ENCODE peak calls at places on chromosomes 13 and 19, in seven cellular contexts. B is heart right ventricle, P is A673, M is Caco-2, R is left ventricle myocardium inferior, L is hepatocyte, W is cardiac muscle cell. T is an unnamed sample.
A peak's percentile ranks its signal among the peaks of the same experiment; 100 is the strongest.

GRCh38 chr19:16868423-16869130 is 20.2 kb upstream of the F2RL3 start:
- DNase-seq in W (no peak), B (no peak), R (no peak), P (no peak), L (no peak), M (no peak), T (no peak)

GRCh38 chr19:44850641-44851109 is 4.6 kb downstream of the NECTIN2 start:
- DNase-seq in B (no peak), W (no peak), M (no peak), L (no peak), R (peak; percentile 35), P (no peak), T (no peak)

GRCh38 chr13:89726690-89727435 is 1620.6 kb upstream of the MIR17HG start:
- DNase-seq in M (no peak), L (no peak), W (peak; percentile 10), P (peak; percentile 17), B (no peak), R (no peak), T (no peak)

GRCh38 chr13:40238761-40239160 is 427.7 kb downstream of the FOXO1 start:
- DNase-seq in B (no peak), L (no peak), R (no peak), W (no peak), P (no peak), M (no peak), T (no peak)

GRCh38 chr19:48127561-48127960 is 16.9 kb upstream of the PLA2G4C start:
- DNase-seq in L (no peak), P (no peak), R (no peak), M (no peak), B (no peak), W (no peak), T (no peak)

GRCh38 chr13:22915442-22916082 is 265.2 kb upstream of the SGCG start:
- DNase-seq in W (peak; percentile 71), L (peak; percentile 77), P (peak; percentile 40), M (peak; percentile 14), B (peak; percentile 64), R (peak; percentile 38), T (peak; percentile 38)

GRCh38 chr13:43245374-43245964 is 222.1 kb downstream of the DNAJC15 start:
- DNase-seq in R (no peak), B (no peak), M (no peak), P (no peak), L (no peak), W (peak; percentile 58), T (no peak)

GRCh38 chr13:104106705-104107393 is 1040.6 kb upstream of the SLC10A2 start:
- DNase-seq in B (no peak), P (no peak), R (no peak), W (peak; percentile 77), L (no peak), M (no peak), T (no peak)

GRCh38 chr13:50274181-50274580 is 258.9 kb downstream of the KCNRG start:
- DNase-seq in R (no peak), W (no peak), B (no peak), P (no peak), M (no peak), L (no peak), T (no peak)

GRCh38 chr13:96792736-96793444 is 201.4 kb downstream of the OXGR1 start:
- DNase-seq in W (peak; percentile 2), P (no peak), R (no peak), L (no peak), M (no peak), B (no peak), T (no peak)

GRCh38 chr19:11194657-11195056 is 2.7 kb downstream of the KANK2 start:
- DNase-seq in P (no peak), R (no peak), W (peak; percentile 50), M (no peak), L (peak; percentile 68), B (peak; percentile 29), T (no peak)

GRCh38 chr19:11191934-11192333 is 5.4 kb downstream of the KANK2 start:
- DNase-seq in M (no peak), W (no peak), B (no peak), P (no peak), L (no peak), R (no peak), T (no peak)

GRCh38 chr19:11194173-11194572 is 3.2 kb downstream of the KANK2 start:
- DNase-seq in L (no peak), W (no peak), M (no peak), B (no peak), R (no peak), P (no peak), T (no peak)

GRCh38 chr19:11195169-11195568 is 2.2 kb downstream of the KANK2 start:
- DNase-seq in P (no peak), B (peak; percentile 52), W (no peak), M (no peak), L (no peak), R (peak; percentile 51), T (no peak)

DNA sequence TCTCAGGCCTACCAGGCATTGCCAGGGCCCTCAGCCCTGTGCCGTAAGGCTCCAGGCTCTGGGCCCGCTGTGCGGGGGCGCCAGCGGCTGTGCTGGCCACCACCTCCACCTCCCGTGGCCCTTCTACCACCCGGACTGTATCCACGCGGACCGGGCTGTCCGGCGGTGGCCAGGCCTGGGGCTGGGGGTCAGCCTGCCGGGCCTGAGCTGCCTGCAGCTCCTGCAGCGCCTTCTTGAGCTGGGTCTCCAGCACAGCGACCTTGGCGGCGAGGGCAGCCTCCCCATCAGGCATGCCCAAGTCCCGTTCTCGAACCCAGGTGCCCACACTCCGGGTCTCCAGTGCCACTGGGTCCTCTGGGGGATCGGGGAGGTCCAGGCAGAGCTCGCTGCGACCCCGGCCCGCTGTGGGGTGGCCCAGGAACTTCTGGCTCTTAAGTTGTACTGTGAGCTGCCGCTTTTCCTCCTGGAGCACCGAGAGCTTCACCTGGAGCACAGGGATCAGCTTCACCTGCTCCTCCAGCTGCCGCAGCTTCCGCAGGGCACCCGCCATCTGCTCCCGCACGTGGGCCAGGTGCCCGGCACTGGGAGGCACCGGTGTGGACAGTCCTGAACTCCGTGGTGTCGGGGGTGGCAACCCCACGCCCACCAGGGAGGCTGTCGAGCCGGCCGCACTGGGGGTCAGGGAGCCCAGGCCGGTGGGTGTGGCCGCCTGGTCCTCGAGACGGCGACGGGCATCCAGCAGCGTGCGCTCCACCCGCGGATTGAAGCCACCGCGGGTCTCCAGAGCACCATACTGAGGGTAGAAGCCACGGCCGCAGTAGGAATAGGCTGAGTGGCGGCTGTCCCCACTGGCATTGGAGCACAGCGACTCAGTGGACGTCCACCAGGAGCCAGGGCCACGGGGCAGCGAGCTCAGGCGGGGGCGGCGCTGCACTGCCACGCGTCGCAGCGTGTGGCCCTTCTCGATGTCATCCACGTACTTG is 4.1 kb downstream of the KANK2 start:
- DNase-seq in P (no peak), R (no peak), M (no peak), B (no peak), L (no peak), W (no peak), T (no peak)
- H3K4me1 ChIP-seq in P (peaks cover 26% of the 10 kb centered on the region), R (peaks cover 98% of the 10 kb centered on the region), M (no peaks in the 10 kb centered on the region), B (peaks cover 90% of the 10 kb centered on the region), L (peaks cover 30% of the 10 kb centered on the region), W (no peaks in the 10 kb centered on the region), T (peaks cover 72% of the 10 kb centered on the region)

DNA sequence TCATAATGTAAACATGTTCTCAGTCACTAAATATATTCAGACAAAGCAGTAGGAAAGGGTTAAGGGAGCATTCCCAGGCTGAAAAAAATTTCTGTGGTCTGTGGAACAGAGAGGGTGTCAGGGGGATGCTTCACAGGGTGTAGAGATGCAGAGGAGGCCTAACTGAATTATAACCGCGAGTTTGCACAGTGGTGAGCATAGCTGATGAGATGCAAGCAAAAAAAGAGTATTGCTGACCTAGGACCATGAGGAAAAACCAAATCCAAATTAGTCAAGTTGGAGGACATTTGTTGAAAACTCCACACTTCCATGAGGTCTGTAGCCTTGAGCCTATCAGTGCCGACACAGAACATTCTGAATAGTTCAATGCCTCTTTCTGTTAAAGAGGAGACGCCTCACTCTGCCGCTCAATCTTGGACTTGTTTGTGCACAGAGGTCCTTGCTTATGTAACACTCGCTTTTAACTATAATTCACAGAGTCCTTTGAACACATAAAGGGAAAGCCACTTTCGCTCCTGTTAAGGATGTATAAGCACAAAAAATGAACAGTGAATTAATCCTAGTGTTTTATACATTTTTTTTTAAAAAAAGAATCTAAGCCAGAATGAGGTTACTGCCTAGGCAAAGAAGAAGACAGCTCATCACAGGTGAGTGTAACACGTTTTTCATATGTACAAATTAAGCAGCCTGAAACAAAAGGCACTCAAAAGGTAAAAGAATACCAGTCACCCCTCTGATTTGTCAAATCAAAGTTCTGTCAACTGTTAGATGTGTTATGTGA is 25.8 kb upstream of the INTS6 start:
- DNase-seq in L (no peak), W (no peak), P (no peak), M (no peak), B (no peak), R (no peak), T (no peak)
- H3K4me3 ChIP-seq in L (no peak overlapping the region), W (no peak overlapping the region), P (no peak overlapping the region), M (no peak overlapping the region), B (no peak overlapping the region), R (no peak overlapping the region), T (no peak overlapping the region)

GRCh38 chr19:18291019-18291524 is 9.7 kb upstream of the JUND start:
- DNase-seq in R (peak; percentile 23), L (no peak), B (peak; percentile 50), M (no peak), P (no peak), W (peak; percentile 24), T (peak; percentile 77)

GRCh38 chr19:18290250-18291018 is 9.0 kb upstream of the JUND start:
- DNase-seq in L (no peak), R (peak; percentile 32), W (peak; percentile 43), B (no peak), M (no peak), P (no peak), T (peak; percentile 90)

GRCh38 chr19:18292460-18292809 is 11.0 kb upstream of the JUND start:
- DNase-seq in W (no peak), P (peak; percentile 63), B (no peak), L (no peak), M (no peak), R (no peak), T (no peak)

GRCh38 chr19:18292810-18293641 is 11.6 kb upstream of the JUND start:
- DNase-seq in L (peak; percentile 91), P (peak; percentile 94), R (peak; percentile 91), B (peak; percentile 89), W (peak; percentile 90), M (peak; percentile 87), T (peak; percentile 92)

GRCh38 chr19:18291590-18292459 is 10.4 kb upstream of the JUND start:
- DNase-seq in R (peak; percentile 86), B (peak; percentile 87), W (peak; percentile 93), M (peak; percentile 82), L (peak; percentile 94), P (peak; percentile 88), T (peak; percentile 87)
- H3K4me1 ChIP-seq in R (peaks cover 43% of the 10 kb centered on the region), B (peaks cover 48% of the 10 kb centered on the region), W (peaks cover 15% of the 10 kb centered on the region), M (peaks cover 18% of the 10 kb centered on the region), L (peaks cover 41% of the 10 kb centered on the region), P (peaks cover 40% of the 10 kb centered on the region), T (peaks cover 34% of the 10 kb centered on the region)

DNA sequence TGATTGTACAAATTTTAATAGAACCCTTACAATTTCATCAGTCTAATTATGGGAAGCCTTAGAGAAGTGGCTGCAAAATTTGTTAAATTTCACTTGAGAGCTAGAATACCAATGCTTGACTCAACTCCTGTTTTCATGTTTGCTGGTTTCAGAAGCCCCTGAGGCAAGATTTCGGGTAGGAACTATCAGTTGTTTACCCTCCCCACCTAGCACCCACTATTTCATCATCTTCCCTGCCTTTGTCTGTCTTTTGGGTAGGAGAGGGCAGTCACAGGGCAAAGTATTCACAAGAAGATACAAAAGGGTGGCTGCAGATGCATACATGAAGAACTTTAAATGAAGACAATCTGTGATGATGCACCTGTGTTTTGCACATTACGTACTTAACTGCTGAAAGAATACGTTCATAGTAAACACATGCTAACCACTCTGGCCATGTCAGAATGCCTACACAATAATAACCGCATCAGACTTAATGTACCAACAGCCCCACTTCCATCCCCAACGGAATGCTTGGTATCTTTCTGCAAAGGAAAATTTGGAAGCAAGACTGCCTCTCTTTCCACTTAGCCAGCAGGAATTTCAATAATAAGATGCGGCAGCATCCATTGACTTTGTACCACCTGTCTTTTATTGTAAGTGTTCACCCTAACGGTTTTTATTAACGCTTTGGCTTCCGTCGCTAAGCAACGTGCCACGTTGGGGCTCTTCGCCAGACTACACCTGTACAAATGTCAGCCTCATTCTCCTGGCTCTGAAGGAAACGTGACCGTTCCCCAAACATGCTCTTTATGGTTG is 30.4 kb downstream of the TPT1 start:
- DNase-seq in R (no peak), P (no peak), B (no peak), W (no peak), M (no peak), L (no peak), T (no peak)
- H3K4me3 ChIP-seq in R (peak overlapping the region; percentile 70), P (peak overlapping the region; percentile 39), B (peak overlapping the region; percentile 61), W (peak overlapping the region; percentile 29), M (peak overlapping the region; percentile 53), L (no peak overlapping the region), T (peak overlapping the region; percentile 52)

T was measured in tibial artery.